ENCODE peak calls at places on chromosome 16, in six cellular contexts. One of them, this sample, is unnamed.

GRCh38 chr16:3266873-3267537 is 10.6 kb upstream of the MEFV start:
- DNase-seq in AG09319: peak; percentile 69
- DNase-seq in foreskin keratinocyte: peak; percentile 7
- DNase-seq in left ventricle myocardium inferior: no peak
- DNase-seq in hepatocyte: peak; percentile 30
- DNase-seq in AG10803: peak; percentile 95
- DNase-seq in this sample: no peak

GRCh38 chr16:57962046-57962445 is 8.9 kb downstream of the CNGB1 start:
- DNase-seq in AG09319: no peak
- DNase-seq in left ventricle myocardium inferior: no peak
- DNase-seq in foreskin keratinocyte: no peak
- DNase-seq in hepatocyte: no peak
- DNase-seq in AG10803: no peak
- DNase-seq in this sample: no peak

GRCh38 chr16:10992797-10993196 is 48.4 kb downstream of the CLEC16A start:
- DNase-seq in AG10803: peak; percentile 61
- DNase-seq in left ventricle myocardium inferior: no peak
- DNase-seq in hepatocyte: no peak
- DNase-seq in AG09319: no peak
- DNase-seq in foreskin keratinocyte: peak; percentile 85
- DNase-seq in this sample: no peak

GRCh38 chr16:5768445-5768844 is 670.9 kb upstream of the EEF2KMT start:
- DNase-seq in AG10803: no peak
- DNase-seq in foreskin keratinocyte: no peak
- DNase-seq in left ventricle myocardium inferior: no peak
- DNase-seq in AG09319: no peak
- DNase-seq in hepatocyte: no peak
- DNase-seq in this sample: no peak

GRCh38 chr16:86037999-86038922 is 139.3 kb downstream of the IRF8 start:
- DNase-seq in AG09319: no peak
- DNase-seq in foreskin keratinocyte: no peak
- DNase-seq in hepatocyte: no peak
- DNase-seq in AG10803: no peak
- DNase-seq in left ventricle myocardium inferior: no peak
- DNase-seq in this sample: no peak

GRCh38 chr16:58492066-58492465 is 7.9 kb upstream of the NDRG4 start:
- DNase-seq in foreskin keratinocyte: no peak
- DNase-seq in AG09319: no peak
- DNase-seq in hepatocyte: no peak
- DNase-seq in left ventricle myocardium inferior: no peak
- DNase-seq in AG10803: no peak
- DNase-seq in this sample: no peak

GRCh38 chr16:20263138-20263855 is 64.0 kb downstream of the GP2 start:
- DNase-seq in foreskin keratinocyte: no peak
- DNase-seq in hepatocyte: no peak
- DNase-seq in left ventricle myocardium inferior: no peak
- DNase-seq in AG09319: no peak
- DNase-seq in AG10803: no peak
- DNase-seq in this sample: no peak

GRCh38 chr16:90046971-90047713 is 27.9 kb upstream of the DBNDD1 start:
- DNase-seq in left ventricle myocardium inferior: peak; percentile 65
- DNase-seq in foreskin keratinocyte: no peak
- DNase-seq in AG10803: peak; percentile 34
- DNase-seq in AG09319: no peak
- DNase-seq in hepatocyte: peak; percentile 83
- DNase-seq in this sample: no peak

GRCh38 chr16:50821586-50821985 is 79.7 kb downstream of the CYLD start:
- DNase-seq in foreskin keratinocyte: no peak
- DNase-seq in AG10803: no peak
- DNase-seq in hepatocyte: no peak
- DNase-seq in AG09319: no peak
- DNase-seq in left ventricle myocardium inferior: no peak
- DNase-seq in this sample: no peak
- TF ChIP-seq CTCF in foreskin keratinocyte: peak; percentile 33
- TF ChIP-seq CTCF in AG10803: peak; percentile 14
- TF ChIP-seq CTCF in hepatocyte: no peak
- TF ChIP-seq CTCF in AG09319: no peak
- TF ChIP-seq CTCF in left ventricle myocardium inferior: no peak
- TF ChIP-seq CTCF in this sample: peak; percentile 24

GRCh38 chr16:78732693-78733092 is 633.2 kb downstream of the WWOX start:
- DNase-seq in AG09319: no peak
- DNase-seq in AG10803: no peak
- DNase-seq in hepatocyte: no peak
- DNase-seq in foreskin keratinocyte: no peak
- DNase-seq in left ventricle myocardium inferior: no peak
- DNase-seq in this sample: no peak

GRCh38 chr16:78729687-78730086 is 630.2 kb downstream of the WWOX start:
- DNase-seq in foreskin keratinocyte: no peak
- DNase-seq in AG10803: no peak
- DNase-seq in left ventricle myocardium inferior: no peak
- DNase-seq in hepatocyte: peak; percentile 23
- DNase-seq in AG09319: no peak
- DNase-seq in this sample: no peak

GRCh38 chr16:78731785-78732184 is 632.3 kb downstream of the WWOX start:
- DNase-seq in foreskin keratinocyte: no peak
- DNase-seq in AG09319: no peak
- DNase-seq in AG10803: no peak
- DNase-seq in left ventricle myocardium inferior: no peak
- DNase-seq in hepatocyte: no peak
- DNase-seq in this sample: no peak

DNA sequence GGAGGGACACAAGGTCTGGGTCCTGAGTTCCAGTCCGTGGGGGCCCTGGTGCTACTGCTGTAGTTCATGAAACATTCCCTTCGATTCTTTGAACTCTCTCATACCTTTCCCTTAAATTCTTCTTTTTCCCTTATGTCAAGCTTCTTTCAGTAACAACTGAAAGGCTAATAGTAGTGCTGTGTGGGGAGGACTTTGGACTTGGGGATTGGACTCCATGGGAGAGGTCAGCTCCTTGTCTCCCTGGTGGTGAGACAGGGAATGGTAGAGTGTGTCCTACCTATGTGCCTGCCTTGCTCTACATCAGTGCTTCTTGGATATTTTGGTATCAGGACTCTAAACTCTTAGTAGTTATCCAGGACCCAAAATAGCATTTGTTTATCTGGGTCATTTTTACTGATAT is 628.1 kb downstream of the WWOX start:
- DNase-seq in AG10803: no peak
- DNase-seq in hepatocyte: peak; percentile 32
- DNase-seq in foreskin keratinocyte: no peak
- DNase-seq in AG09319: no peak
- DNase-seq in left ventricle myocardium inferior: no peak
- DNase-seq in this sample: no peak
- TF ChIP-seq CTCF in AG10803: no peak
- TF ChIP-seq CTCF in hepatocyte: no peak
- TF ChIP-seq CTCF in foreskin keratinocyte: no peak
- TF ChIP-seq CTCF in AG09319: no peak
- TF ChIP-seq CTCF in left ventricle myocardium inferior: no peak
- TF ChIP-seq CTCF in this sample: no peak

DNA sequence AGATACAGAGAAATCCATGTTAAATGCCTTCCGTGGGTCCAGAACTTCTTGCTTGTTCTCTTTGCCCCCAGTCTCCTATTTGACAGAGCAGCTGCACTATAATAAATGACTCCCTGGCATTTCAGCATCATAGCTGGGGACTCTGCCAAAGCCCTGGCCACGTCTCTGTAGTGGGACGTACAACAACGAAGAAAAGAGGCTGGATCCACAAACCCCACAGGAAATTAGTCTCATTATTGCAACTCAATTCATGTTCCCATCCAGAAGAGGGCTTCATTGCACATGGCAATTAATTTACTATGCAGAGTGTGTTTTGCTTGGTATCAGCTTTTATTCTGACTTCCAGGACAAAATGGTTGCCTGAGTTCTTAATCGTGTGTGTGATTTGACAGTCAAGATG is 121.3 kb downstream of the CDH13 start:
- DNase-seq in foreskin keratinocyte: no peak
- DNase-seq in AG09319: peak; percentile 20
- DNase-seq in hepatocyte: no peak
- DNase-seq in AG10803: peak; percentile 79
- DNase-seq in left ventricle myocardium inferior: peak; percentile 51
- DNase-seq in this sample: no peak
- TF ChIP-seq CTCF in foreskin keratinocyte: peak; percentile 12
- TF ChIP-seq CTCF in AG09319: peak; percentile 35
- TF ChIP-seq CTCF in hepatocyte: no peak
- TF ChIP-seq CTCF in AG10803: peak; percentile 56
- TF ChIP-seq CTCF in left ventricle myocardium inferior: peak; percentile 47
- TF ChIP-seq CTCF in this sample: peak; percentile 47

DNA sequence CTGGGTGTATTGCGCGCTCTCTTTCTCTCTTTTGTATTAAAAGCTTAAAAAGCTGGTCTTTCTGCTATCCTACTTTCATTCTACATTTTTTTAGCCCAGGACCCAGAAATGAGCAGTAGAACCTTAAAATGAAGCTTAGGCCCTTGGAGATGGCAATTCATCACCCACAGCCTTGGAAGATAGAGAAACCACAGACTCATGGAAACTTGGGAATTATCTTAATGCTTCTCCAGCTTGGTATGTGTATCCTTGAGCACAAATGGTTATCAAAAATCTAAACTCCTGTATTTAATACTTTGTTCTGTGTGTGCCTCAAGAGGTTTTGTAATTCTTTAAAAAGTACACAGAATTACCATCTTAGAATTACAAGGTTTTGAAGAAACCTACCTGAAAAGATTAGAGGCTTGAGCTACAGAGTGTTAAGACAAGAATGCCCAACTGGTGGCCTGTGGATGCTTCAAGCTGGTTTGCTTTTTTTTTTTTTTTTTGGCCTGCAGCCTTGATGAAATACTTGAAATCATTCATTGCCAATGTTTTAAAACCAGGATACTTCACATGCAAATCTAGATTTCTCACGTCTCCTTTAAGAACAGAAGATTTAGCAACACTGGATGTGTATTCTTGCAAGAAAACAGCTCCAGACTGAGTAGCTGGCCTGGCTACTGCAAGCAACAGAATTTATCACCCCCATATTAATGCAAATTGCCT is 105.0 kb downstream of the XYLT1 start:
- DNase-seq in AG09319: no peak
- DNase-seq in hepatocyte: no peak
- DNase-seq in foreskin keratinocyte: no peak
- DNase-seq in left ventricle myocardium inferior: no peak
- DNase-seq in AG10803: peak; percentile 88
- DNase-seq in this sample: no peak
- TF ChIP-seq CTCF in AG09319: no peak
- TF ChIP-seq CTCF in hepatocyte: no peak
- TF ChIP-seq CTCF in foreskin keratinocyte: no peak
- TF ChIP-seq CTCF in left ventricle myocardium inferior: no peak
- TF ChIP-seq CTCF in AG10803: no peak
- TF ChIP-seq CTCF in this sample: no peak

GRCh38 chr16:23013484-23013883 is 135.8 kb downstream of the USP31 start:
- DNase-seq in hepatocyte: peak; percentile 7
- DNase-seq in left ventricle myocardium inferior: no peak
- DNase-seq in foreskin keratinocyte: no peak
- DNase-seq in AG10803: no peak
- DNase-seq in AG09319: no peak
- DNase-seq in this sample: no peak
- TF ChIP-seq CTCF in hepatocyte: peak; percentile 17
- TF ChIP-seq CTCF in left ventricle myocardium inferior: peak; percentile 14
- TF ChIP-seq CTCF in foreskin keratinocyte: peak; percentile 36
- TF ChIP-seq CTCF in AG10803: peak; percentile 15
- TF ChIP-seq CTCF in AG09319: no peak
- TF ChIP-seq CTCF in this sample: peak; percentile 38

DNA sequence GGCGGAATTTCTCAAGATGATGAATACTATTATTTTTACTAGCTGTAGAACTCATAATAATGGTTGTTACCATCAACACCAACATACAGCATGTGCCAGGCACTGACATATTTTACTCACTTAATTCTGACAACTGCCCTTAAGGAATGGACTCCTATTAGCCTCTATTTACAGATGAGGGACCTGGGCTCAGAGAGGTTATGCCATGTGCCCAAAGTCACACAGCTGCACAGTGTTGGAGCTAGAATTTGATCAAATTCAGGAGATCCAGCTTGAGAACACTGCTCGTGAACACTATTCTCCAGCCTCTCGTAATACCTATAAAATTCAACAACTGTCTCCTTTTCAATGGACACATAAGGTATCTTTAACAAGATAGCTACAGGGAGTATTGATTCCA is 97.2 kb downstream of the XYLT1 start:
- DNase-seq in left ventricle myocardium inferior: no peak
- DNase-seq in AG10803: no peak
- DNase-seq in foreskin keratinocyte: no peak
- DNase-seq in AG09319: no peak
- DNase-seq in hepatocyte: no peak
- DNase-seq in this sample: no peak
- TF ChIP-seq CTCF in left ventricle myocardium inferior: no peak
- TF ChIP-seq CTCF in AG10803: no peak
- TF ChIP-seq CTCF in foreskin keratinocyte: no peak
- TF ChIP-seq CTCF in AG09319: no peak
- TF ChIP-seq CTCF in hepatocyte: no peak
- TF ChIP-seq CTCF in this sample: no peak

GRCh38 chr16:71885261-71885650 is 1.3 kb upstream of the ZNF821 start:
- DNase-seq in foreskin keratinocyte: no peak
- DNase-seq in AG09319: no peak
- DNase-seq in left ventricle myocardium inferior: no peak
- DNase-seq in hepatocyte: no peak
- DNase-seq in AG10803: no peak
- DNase-seq in this sample: no peak

GRCh38 chr16:71880176-71880575 is 3.8 kb downstream of the ZNF821 start:
- DNase-seq in hepatocyte: no peak
- DNase-seq in AG10803: no peak
- DNase-seq in left ventricle myocardium inferior: no peak
- DNase-seq in AG09319: no peak
- DNase-seq in foreskin keratinocyte: no peak
- DNase-seq in this sample: no peak

GRCh38 chr16:71883849-71884638 is at the start of gene ZNF821:
- DNase-seq in AG10803: peak; percentile 63
- DNase-seq in foreskin keratinocyte: peak; percentile 20
- DNase-seq in hepatocyte: peak; percentile 96
- DNase-seq in left ventricle myocardium inferior: peak; percentile 82
- DNase-seq in AG09319: no peak
- DNase-seq in this sample: no peak

GRCh38 chr16:71882505-71883192 is 1.3 kb downstream of the ZNF821 start:
- DNase-seq in left ventricle myocardium inferior: no peak
- DNase-seq in AG09319: no peak
- DNase-seq in hepatocyte: peak; percentile 89
- DNase-seq in foreskin keratinocyte: peak; percentile 63
- DNase-seq in AG10803: peak; percentile 73
- DNase-seq in this sample: peak; percentile 43

DNA sequence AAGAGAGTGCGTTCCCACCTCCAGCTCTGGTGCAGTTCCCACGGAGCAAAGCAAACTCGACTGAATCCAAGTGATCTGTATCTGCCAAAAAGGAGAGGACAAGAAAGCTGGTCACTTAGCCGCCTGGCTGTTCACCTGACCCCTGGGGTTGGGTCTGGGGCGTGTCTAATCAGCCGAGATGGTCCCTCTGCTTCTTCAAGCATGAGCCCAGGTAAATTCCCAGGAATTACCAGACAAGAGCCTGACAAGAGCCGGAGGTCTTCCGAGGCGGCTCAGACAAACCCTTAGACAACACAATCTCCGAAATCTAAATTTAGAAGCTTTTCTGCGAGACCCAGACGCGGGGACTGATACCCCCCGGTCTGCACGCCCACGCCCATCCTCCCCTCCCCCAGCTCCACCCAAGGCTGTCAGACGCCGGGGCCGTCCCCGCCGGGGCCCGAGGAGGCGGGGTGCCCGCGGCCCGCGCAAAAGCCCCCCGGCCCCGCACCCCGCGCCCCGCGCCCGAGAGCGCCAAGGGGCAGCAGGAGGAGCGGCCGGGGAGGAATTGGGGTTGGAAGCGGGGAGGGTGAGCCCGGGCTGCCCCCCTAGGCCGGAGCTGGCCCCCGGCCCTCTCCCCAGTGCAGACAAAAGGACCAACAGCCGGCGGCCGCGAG is 661 bp downstream of the ZNF821 start:
- DNase-seq in left ventricle myocardium inferior: peak; percentile 31
- DNase-seq in AG09319: no peak
- DNase-seq in foreskin keratinocyte: peak; percentile 19
- DNase-seq in AG10803: peak; percentile 8
- DNase-seq in hepatocyte: peak; percentile 72
- DNase-seq in this sample: no peak
- TF ChIP-seq CTCF in left ventricle myocardium inferior: no peak
- TF ChIP-seq CTCF in AG09319: no peak
- TF ChIP-seq CTCF in foreskin keratinocyte: no peak
- TF ChIP-seq CTCF in AG10803: peak; percentile 37
- TF ChIP-seq CTCF in hepatocyte: no peak
- TF ChIP-seq CTCF in this sample: peak; percentile 33

This sample was measured in epithelial cell of proximal tubule.